ENCODE peak calls at places on chromosomes 16 and 17, in four cellular contexts. A is COR-L47; U is activated effector memory CD4-positive, alpha-beta T cell treated with anti-CD3 and anti-CD28 coated beads, Interleukin-2, amount 50 U/mL, for 16 hours; C is activated T-cell treated with anti-CD3 and anti-CD28 coated beads, Interleukin-2, amount 50 U/mL, for 72 hours. R is an unnamed sample.

GRCh38 chr17:45246338-45246737 is 15.6 kb downstream of the SPATA32 start:
- DNase-seq in A (no peak), U (no peak), C (no peak), R (no peak)

GRCh38 chr16:4402439-4403132 is 13.8 kb downstream of the CORO7 start:
- DNase-seq in A (peak; percentile 59), U (peak; percentile 88), C (peak; percentile 70), R (peak; percentile 97)

GRCh38 chr17:74928786-74929185 is 4.7 kb downstream of the OTOP2 start:
- DNase-seq in A (no peak), U (no peak), C (no peak), R (no peak)

GRCh38 chr16:58267524-58268243 is 27.1 kb downstream of the PRSS54 start:
- DNase-seq in A (no peak), U (no peak), C (no peak), R (no peak)

GRCh38 chr17:46783031-46783593 is 35.4 kb downstream of the WNT3 start:
- DNase-seq in A (no peak), U (no peak), C (no peak), R (no peak)

GRCh38 chr16:2473999-2474876 is 689 bp upstream of the TBC1D24 start:
- DNase-seq in A (peak; percentile 30), U (peak; percentile 86), C (peak; percentile 63), R (no peak)

GRCh38 chr17:49523706-49524472 is 28.8 kb downstream of the NGFR start:
- DNase-seq in A (no peak), U (peak; percentile 58), C (peak; percentile 69), R (peak; percentile 45)

GRCh38 chr16:20774703-20775362 is 11.0 kb downstream of the ACSM3 start:
- DNase-seq in A (peak; percentile 42), U (peak; percentile 83), C (peak; percentile 63), R (peak; percentile 80)

GRCh38 chr17:37507108-37507507 is 17.4 kb downstream of the DUSP14 start:
- DNase-seq in A (no peak), U (no peak), C (no peak), R (no peak)

GRCh38 chr16:22320572-22321339 is 23.5 kb downstream of the POLR3E start:
- DNase-seq in A (no peak), U (no peak), C (no peak), R (no peak)

GRCh38 chr17:17548044-17548443 is 43.5 kb downstream of the PEMT start:
- DNase-seq in A (no peak), U (no peak), C (no peak), R (no peak)

GRCh38 chr17:41121742-41122141 is 2.2 kb downstream of the KRTAP4-12 start:
- DNase-seq in A (no peak), U (no peak), C (no peak), R (no peak)

GRCh38 chr16:3876695-3877094 is 3.8 kb downstream of the CREBBP start:
- DNase-seq in A (no peak), U (no peak), C (no peak), R (no peak)

GRCh38 chr17:7834554-7834890 is 505 bp downstream of the KDM6B start:
- DNase-seq in A (no peak), U (peak; percentile 89), C (peak; percentile 34), R (no peak)

GRCh38 chr16:50137268-50137667 is 15.8 kb upstream of the TENT4B start:
- DNase-seq in A (no peak), U (no peak), C (no peak), R (no peak)

GRCh38 chr16:29961127-29961478 is 776 bp upstream of the TMEM219 start:
- DNase-seq in A (no peak), U (no peak), C (no peak), R (no peak)

GRCh38 chr17:70130274-70130673 is 39.1 kb upstream of the KCNJ2 start:
- DNase-seq in A (no peak), U (no peak), C (no peak), R (no peak)

GRCh38 chr17:55770220-55770870 is 19.5 kb downstream of the PCTP start:
- DNase-seq in A (peak; percentile 58), U (no peak), C (no peak), R (no peak)

GRCh38 chr17:3639981-3640596 is 3.5 kb downstream of the CTNS start:
- DNase-seq in A (no peak), U (no peak), C (peak; percentile 54), R (no peak)

GRCh38 chr17:82015311-82015971 is 7.2 kb downstream of the CENPX start:
- DNase-seq in A (no peak), U (no peak), C (no peak), R (no peak)

GRCh38 chr16:1990336-1991134 is 765 bp downstream of the SYNGR3 start:
- DNase-seq in A (peak; percentile 40), U (peak; percentile 82), C (peak; percentile 80), R (peak; percentile 90)

GRCh38 chr17:5780476-5780875 is 196.2 kb upstream of the NLRP1 start:
- DNase-seq in A (no peak), U (no peak), C (no peak), R (no peak)

GRCh38 chr16:85612191-85612800 is 826 bp upstream of the GSE1 start:
- DNase-seq in A (peak; percentile 65), U (peak; percentile 70), C (peak; percentile 53), R (no peak)

GRCh38 chr16:67150058-67150832 is 553 bp downstream of the B3GNT9 start:
- DNase-seq in A (peak; percentile 26), U (peak; percentile 84), C (peak; percentile 74), R (no peak)

GRCh38 chr16:78869492-78869891 is 731.0 kb downstream of the MAF start:
- DNase-seq in A (no peak), U (no peak), C (no peak), R (no peak)

GRCh38 chr16:49621240-49622083 is 234.4 kb downstream of the ZNF423 start:
- DNase-seq in A (no peak), U (peak; percentile 57), C (no peak), R (no peak)

GRCh38 chr17:80474231-80474932 is 2.0 kb downstream of the NPTX1 start:
- DNase-seq in A (peak; percentile 13), U (no peak), C (peak; percentile 23), R (no peak)

GRCh38 chr17:28727727-28728363 is 743 bp upstream of the NEK8 start:
- DNase-seq in A (peak; percentile 53), U (peak; percentile 96), C (peak; percentile 97), R (peak; percentile 81)

GRCh38 chr16:87789437-87790277 is 23.9 kb upstream of the KLHDC4 start:
- DNase-seq in A (no peak), U (no peak), C (no peak), R (no peak)

GRCh38 chr16:89187337-89188063 is 12.8 kb downstream of the SLC22A31 start:
- DNase-seq in A (no peak), U (peak; percentile 77), C (peak; percentile 51), R (peak; percentile 50)

GRCh38 chr17:81511550-81511799 is 1.1 kb downstream of the ACTG1 start:
- DNase-seq in A (no peak), U (no peak), C (no peak), R (no peak)

R was measured in H1.